ENCODE peak calls at places on chromosomes 5 and 9, in seven cellular contexts. M, Y, N, A, T, J and Q are unnamed samples.

GRCh38 chr5:124634228-124634819 is 112.1 kb downstream of the ZNF608 start:
- DNase-seq in A (peak; percentile 29), Y (no peak), J (no peak), M (no peak), N (no peak), T (no peak), Q (no peak)

GRCh38 chr9:116154334-116154975 is 864 bp downstream of the PAPPA start:
- DNase-seq in J (no peak), N (no peak), A (no peak), T (peak; percentile 3), M (peak; percentile 17), Y (peak; percentile 24), Q (peak; percentile 71)

GRCh38 chr5:79133121-79133656 is 21.6 kb downstream of the BHMT start:
- DNase-seq in J (no peak), Y (peak; percentile 24), T (peak; percentile 42), M (no peak), A (no peak), N (peak; percentile 53), Q (peak; percentile 52)

GRCh38 chr9:86027767-86028166 is 71.6 kb downstream of the GOLM1 start:
- DNase-seq in A (no peak), N (no peak), Y (no peak), M (no peak), T (no peak), J (no peak), Q (no peak)

GRCh38 chr5:93078082-93079038 is 502.7 kb downstream of the NR2F1-AS1 start:
- DNase-seq in N (peak; percentile 4), Y (no peak), A (peak; percentile 56), J (no peak), M (no peak), T (no peak), Q (no peak)

GRCh38 chr5:127439544-127440096 is 77.8 kb upstream of the PRRC1 start:
- DNase-seq in Y (no peak), N (no peak), M (no peak), T (no peak), A (no peak), J (no peak), Q (no peak)

GRCh38 chr5:78699565-78700143 is 51.1 kb upstream of the LHFPL2 start:
- DNase-seq in M (no peak), J (no peak), T (no peak), Y (no peak), A (peak; percentile 76), N (no peak), Q (no peak)

GRCh38 chr5:172123269-172123692 is 64.7 kb downstream of the STK10 start:
- DNase-seq in J (no peak), T (peak; percentile 51), N (peak; percentile 1), Y (no peak), M (peak; percentile 48), A (peak; percentile 63), Q (peak; percentile 34)

GRCh38 chr5:850511-851006 is at the start of gene ZDHHC11:
- DNase-seq in M (no peak), Y (no peak), T (no peak), A (no peak), J (no peak), N (peak; percentile 85), Q (peak; percentile 58)

GRCh38 chr9:87217056-87217455 is 269.8 kb upstream of the GAS1 start:
- DNase-seq in N (no peak), M (no peak), A (no peak), J (no peak), Y (no peak), T (no peak), Q (no peak)

GRCh38 chr9:132166599-132166998 is 4.7 kb downstream of the NTNG2 start:
- DNase-seq in T (no peak), Y (no peak), A (no peak), M (no peak), J (no peak), N (peak; percentile 26), Q (peak; percentile 74)

GRCh38 chr9:133715866-133716563 is 22.1 kb downstream of the SARDH start:
- DNase-seq in A (peak; percentile 28), J (peak; percentile 46), M (no peak), Y (no peak), T (peak; percentile 32), N (no peak), Q (peak; percentile 59)

GRCh38 chr5:78985407-78986223 is 505 bp upstream of the ARSB start:
- DNase-seq in T (peak; percentile 34), M (no peak), J (peak; percentile 22), N (peak; percentile 63), Y (peak; percentile 29), A (peak; percentile 30), Q (peak; percentile 26)

GRCh38 chr5:14595189-14595588 is 13.6 kb downstream of the OTULINL start:
- DNase-seq in T (no peak), Y (no peak), N (no peak), M (no peak), J (no peak), A (no peak), Q (no peak)

GRCh38 chr5:138438724-138439536 is at the start of gene REEP2:
- DNase-seq in T (peak; percentile 67), N (peak; percentile 57), J (peak; percentile 55), M (peak; percentile 82), Y (peak; percentile 80), A (peak; percentile 65), Q (peak; percentile 96)

GRCh38 chr5:20300110-20300509 is 312.1 kb upstream of the CDH18 start:
- DNase-seq in J (no peak), M (no peak), N (no peak), Y (no peak), T (no peak), A (no peak), Q (no peak)

GRCh38 chr5:174720612-174721521 is 3.5 kb upstream of the MSX2 start:
- DNase-seq in Y (no peak), T (no peak), M (peak; percentile 79), N (no peak), A (no peak), J (no peak), Q (peak; percentile 94)

GRCh38 chr9:71760901-71761300 is 7.4 kb downstream of the CEMIP2 start:
- DNase-seq in T (no peak), Y (no peak), N (no peak), A (no peak), M (no peak), J (no peak), Q (peak; percentile 70)

GRCh38 chr9:124551472-124552339 is 44.5 kb upstream of the NR5A1 start:
- DNase-seq in N (peak; percentile 4), M (peak; percentile 75), Y (peak; percentile 35), J (peak; percentile 3), T (no peak), A (peak; percentile 75), Q (peak; percentile 79)

GRCh38 chr9:69168709-69169217 is 5.3 kb upstream of the TJP2 start:
- DNase-seq in A (no peak), M (no peak), J (peak; percentile 21), N (peak; percentile 84), T (peak; percentile 35), Y (no peak), Q (no peak)

GRCh38 chr5:153636713-153637112 is 146.2 kb downstream of the GRIA1 start:
- DNase-seq in T (no peak), Y (no peak), A (no peak), J (no peak), N (no peak), M (no peak), Q (no peak)

GRCh38 chr5:55534436-55535198 is at the start of gene PLPP1:
- DNase-seq in A (peak; percentile 92), Y (peak; percentile 90), J (peak; percentile 75), T (peak; percentile 83), M (peak; percentile 91), N (peak; percentile 91), Q (peak; percentile 96)

GRCh38 chr5:157046041-157046440 is 12.9 kb downstream of the HAVCR1 start:
- DNase-seq in A (no peak), N (no peak), J (no peak), Y (no peak), T (no peak), M (no peak), Q (no peak)

GRCh38 chr5:137695651-137696428 is 40.0 kb downstream of the KLHL3 start:
- DNase-seq in A (no peak), J (peak; percentile 2), T (no peak), M (no peak), Y (no peak), N (no peak), Q (no peak)

GRCh38 chr9:76651114-76651697 is 113.0 kb upstream of the PCA3 start:
- DNase-seq in Y (no peak), N (no peak), J (no peak), A (no peak), T (no peak), M (no peak), Q (no peak)

GRCh38 chr9:34171753-34172535 is 6.9 kb upstream of the UBAP1 start:
- DNase-seq in J (peak; percentile 30), T (no peak), M (no peak), Y (no peak), A (no peak), N (no peak), Q (no peak)

GRCh38 chr9:14304242-14304641 is 9.7 kb downstream of the NFIB start:
- DNase-seq in M (no peak), Y (no peak), J (no peak), N (no peak), T (no peak), A (no peak), Q (no peak)

GRCh38 chr9:131146186-131146585 is 20.8 kb downstream of the NUP214 start:
- DNase-seq in M (no peak), T (no peak), N (no peak), Y (no peak), J (no peak), A (no peak), Q (no peak)

GRCh38 chr5:95760291-95761191 is 29.4 kb downstream of the RHOBTB3 start:
- DNase-seq in M (no peak), T (no peak), A (peak; percentile 67), J (no peak), Y (no peak), N (no peak), Q (no peak)

GRCh38 chr5:14490309-14490711 is 91.3 kb upstream of the OTULINL start:
- DNase-seq in A (no peak), Y (no peak), T (no peak), M (no peak), J (no peak), N (no peak), Q (no peak)

GRCh38 chr5:55232194-55232984 is 1.0 kb downstream of the CCNO start:
- DNase-seq in T (peak; percentile 40), J (no peak), N (peak; percentile 64), A (peak; percentile 48), Y (peak; percentile 38), M (peak; percentile 16), Q (peak; percentile 75)

GRCh38 chr5:172051643-172052362 is 45.4 kb upstream of the FBXW11 start:
- DNase-seq in M (no peak), J (no peak), N (no peak), A (no peak), T (no peak), Y (no peak), Q (no peak)

GRCh38 chr5:126016256-126016655 is 407.0 kb upstream of the GRAMD2B start:
- DNase-seq in M (no peak), Y (no peak), J (no peak), A (no peak), N (peak; percentile 7), T (no peak), Q (no peak)

GRCh38 chr9:130837002-130837511 is 2.0 kb downstream of the ABL1 start:
- DNase-seq in A (no peak), M (no peak), N (no peak), Y (no peak), T (no peak), J (no peak), Q (no peak)

GRCh38 chr5:170302729-170303501 is 5.3 kb upstream of the LCP2 start:
- DNase-seq in T (no peak), N (no peak), A (no peak), Y (no peak), J (peak; percentile 66), M (no peak), Q (no peak)

GRCh38 chr5:39138182-39138487 is 63.9 kb upstream of the RICTOR start:
- DNase-seq in T (no peak), M (no peak), J (no peak), A (no peak), N (no peak), Y (no peak), Q (no peak)

GRCh38 chr9:71863652-71864051 is 47.3 kb downstream of the ABHD17B start:
- DNase-seq in J (no peak), Y (no peak), M (no peak), T (no peak), N (no peak), A (no peak), Q (no peak)

GRCh38 chr9:81317939-81318338 is 371.4 kb downstream of the TLE1 start:
- DNase-seq in Y (no peak), A (no peak), N (no peak), T (no peak), M (no peak), J (no peak), Q (peak; percentile 25)